ENCODE peak calls at places on chromosomes 12 and 14, in eight cellular contexts. One of them, this sample, is unnamed.
A peak's percentile ranks its signal among the peaks of the same experiment; 100 is the strongest.

GRCh38 chr12:94089891-94090290 is 58.5 kb upstream of the PLXNC1 start:
- DNase-seq in left lung: no peak
- DNase-seq in hepatocyte: no peak
- DNase-seq in fibroblast of lung: peak; percentile 73
- DNase-seq in Peyer's patch: no peak
- DNase-seq in ovary: no peak
- DNase-seq in left ventricle myocardium inferior: no peak
- DNase-seq in A549: no peak
- DNase-seq in this sample: no peak

GRCh38 chr12:6539276-6540134 is 5.2 kb downstream of the GAPDH start:
- DNase-seq in left lung: no peak
- DNase-seq in hepatocyte: no peak
- DNase-seq in fibroblast of lung: no peak
- DNase-seq in Peyer's patch: peak; percentile 70
- DNase-seq in ovary: no peak
- DNase-seq in left ventricle myocardium inferior: peak; percentile 45
- DNase-seq in A549: peak; percentile 62
- DNase-seq in this sample: no peak

GRCh38 chr12:102421801-102422583 is 58.4 kb downstream of the IGF1 start:
- DNase-seq in left lung: no peak
- DNase-seq in hepatocyte: no peak
- DNase-seq in fibroblast of lung: no peak
- DNase-seq in Peyer's patch: no peak
- DNase-seq in ovary: no peak
- DNase-seq in left ventricle myocardium inferior: no peak
- DNase-seq in A549: peak; percentile 14
- DNase-seq in this sample: no peak

GRCh38 chr12:68557011-68557715 is 53.5 kb upstream of the RAP1B start:
- DNase-seq in left lung: no peak
- DNase-seq in hepatocyte: no peak
- DNase-seq in fibroblast of lung: peak; percentile 95
- DNase-seq in Peyer's patch: no peak
- DNase-seq in ovary: no peak
- DNase-seq in left ventricle myocardium inferior: no peak
- DNase-seq in A549: peak; percentile 20
- DNase-seq in this sample: no peak

GRCh38 chr12:3416159-3416558 is 74.8 kb upstream of the PRMT8 start:
- DNase-seq in left lung: no peak
- DNase-seq in hepatocyte: no peak
- DNase-seq in fibroblast of lung: no peak
- DNase-seq in Peyer's patch: no peak
- DNase-seq in ovary: no peak
- DNase-seq in left ventricle myocardium inferior: no peak
- DNase-seq in A549: no peak
- DNase-seq in this sample: no peak

GRCh38 chr12:90959538-90960139 is 4.7 kb upstream of the CCER1 start:
- DNase-seq in left lung: no peak
- DNase-seq in hepatocyte: peak; percentile 73
- DNase-seq in fibroblast of lung: peak; percentile 37
- DNase-seq in Peyer's patch: no peak
- DNase-seq in ovary: no peak
- DNase-seq in left ventricle myocardium inferior: no peak
- DNase-seq in A549: peak; percentile 65
- DNase-seq in this sample: no peak

GRCh38 chr12:3655331-3655900 is 97.5 kb downstream of the CRACR2A start:
- DNase-seq in left lung: no peak
- DNase-seq in hepatocyte: no peak
- DNase-seq in fibroblast of lung: no peak
- DNase-seq in Peyer's patch: no peak
- DNase-seq in ovary: no peak
- DNase-seq in left ventricle myocardium inferior: no peak
- DNase-seq in A549: peak; percentile 19
- DNase-seq in this sample: no peak

GRCh38 chr14:90924618-90925345 is 108.6 kb upstream of the TTC7B start:
- DNase-seq in left lung: no peak
- DNase-seq in hepatocyte: no peak
- DNase-seq in fibroblast of lung: no peak
- DNase-seq in Peyer's patch: no peak
- DNase-seq in ovary: no peak
- DNase-seq in left ventricle myocardium inferior: no peak
- DNase-seq in A549: no peak
- DNase-seq in this sample: no peak

DNA sequence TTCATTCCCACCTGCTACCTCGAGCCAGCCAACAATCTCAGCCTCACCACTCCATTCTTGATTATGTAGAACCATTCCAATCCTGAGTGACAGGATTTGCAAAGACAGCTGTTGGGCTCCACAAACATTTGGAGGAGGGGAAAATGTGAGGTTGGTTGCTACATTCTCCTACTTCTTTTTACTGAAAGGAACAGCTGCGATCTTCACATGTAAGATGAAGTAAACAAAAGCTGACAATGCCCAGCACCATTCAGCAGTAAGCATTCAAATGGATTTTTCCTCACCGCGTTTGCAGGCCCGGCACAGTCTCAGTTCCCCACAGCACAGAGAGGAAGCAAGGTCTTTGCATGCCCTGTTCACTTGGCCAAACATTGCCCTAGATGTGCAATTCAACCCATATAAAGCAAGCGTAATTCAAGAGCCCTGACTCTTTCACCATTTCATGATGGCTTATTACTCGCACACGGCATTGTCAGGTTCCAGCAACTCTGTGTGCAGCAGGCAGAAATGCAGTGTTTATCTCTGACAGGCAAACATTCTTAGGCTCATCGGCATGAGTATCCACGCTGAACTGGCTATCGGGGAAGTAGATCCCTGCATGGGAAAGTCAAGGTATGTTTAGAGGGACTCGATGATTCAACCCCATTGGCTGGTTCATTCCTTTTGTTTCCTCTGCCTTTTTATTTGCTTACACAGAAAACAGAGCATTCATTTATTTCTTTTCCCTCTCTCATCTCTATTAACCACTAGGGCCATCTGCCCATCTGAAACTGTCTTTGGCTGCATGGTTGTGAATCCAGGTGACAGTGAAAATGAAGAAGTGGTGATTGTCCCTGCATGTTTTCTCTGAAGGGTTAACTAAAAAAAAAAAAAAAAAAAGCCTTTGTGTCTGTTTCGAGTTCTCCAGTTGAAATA is 236.1 kb upstream of the PLEKHG7 start:
- DNase-seq in left lung: no peak
- DNase-seq in hepatocyte: no peak
- DNase-seq in fibroblast of lung: peak; percentile 24
- DNase-seq in Peyer's patch: no peak
- DNase-seq in ovary: no peak
- DNase-seq in left ventricle myocardium inferior: no peak
- DNase-seq in A549: no peak
- DNase-seq in this sample: no peak
- H3K4me1 ChIP-seq in left lung: no peaks in the 10 kb centered on the region
- H3K4me1 ChIP-seq in hepatocyte: peaks cover 42% of the 10 kb centered on the region
- H3K4me1 ChIP-seq in fibroblast of lung: no peaks in the 10 kb centered on the region
- H3K4me1 ChIP-seq in Peyer's patch: no peaks in the 10 kb centered on the region
- H3K4me1 ChIP-seq in ovary: peaks cover 11% of the 10 kb centered on the region
- H3K4me1 ChIP-seq in left ventricle myocardium inferior: peaks cover 51% of the 10 kb centered on the region
- H3K4me1 ChIP-seq in A549: peaks cover 23% of the 10 kb centered on the region
- H3K4me1 ChIP-seq in this sample: no peaks in the 10 kb centered on the region

GRCh38 chr12:112967306-112967705 is 11.0 kb upstream of the OAS2 start:
- DNase-seq in left lung: no peak
- DNase-seq in hepatocyte: no peak
- DNase-seq in fibroblast of lung: no peak
- DNase-seq in Peyer's patch: no peak
- DNase-seq in ovary: no peak
- DNase-seq in left ventricle myocardium inferior: no peak
- DNase-seq in A549: no peak
- DNase-seq in this sample: no peak

GRCh38 chr12:112964915-112965314 is 13.4 kb upstream of the OAS2 start:
- DNase-seq in left lung: no peak
- DNase-seq in hepatocyte: no peak
- DNase-seq in fibroblast of lung: no peak
- DNase-seq in Peyer's patch: no peak
- DNase-seq in ovary: no peak
- DNase-seq in left ventricle myocardium inferior: no peak
- DNase-seq in A549: no peak
- DNase-seq in this sample: no peak

GRCh38 chr12:112967858-112968257 is 10.5 kb upstream of the OAS2 start:
- DNase-seq in left lung: no peak
- DNase-seq in hepatocyte: no peak
- DNase-seq in fibroblast of lung: no peak
- DNase-seq in Peyer's patch: no peak
- DNase-seq in ovary: no peak
- DNase-seq in left ventricle myocardium inferior: no peak
- DNase-seq in A549: no peak
- DNase-seq in this sample: no peak

GRCh38 chr12:112964067-112964670 is 14.2 kb upstream of the OAS2 start:
- DNase-seq in left lung: no peak
- DNase-seq in hepatocyte: no peak
- DNase-seq in fibroblast of lung: no peak
- DNase-seq in Peyer's patch: no peak
- DNase-seq in ovary: no peak
- DNase-seq in left ventricle myocardium inferior: no peak
- DNase-seq in A549: no peak
- DNase-seq in this sample: no peak

DNA sequence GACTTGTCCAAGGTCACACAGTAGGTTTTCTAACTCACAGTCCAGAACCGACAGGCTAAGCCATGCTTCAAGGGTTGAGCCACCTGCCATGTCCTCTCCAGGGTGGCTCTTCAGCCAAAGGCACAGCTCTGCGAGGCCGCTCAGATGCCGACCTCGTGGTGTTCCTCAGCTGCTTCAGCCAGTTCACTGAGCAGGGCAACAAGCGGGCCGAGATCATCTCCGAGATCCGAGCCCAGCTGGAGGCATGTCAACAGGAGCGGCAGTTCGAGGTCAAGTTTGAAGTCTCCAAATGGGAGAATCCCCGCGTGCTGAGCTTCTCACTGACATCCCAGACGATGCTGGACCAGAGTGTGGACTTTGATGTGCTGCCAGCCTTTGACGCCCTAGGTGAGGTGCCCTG is 12.7 kb upstream of the OAS2 start:
- DNase-seq in left lung: no peak
- DNase-seq in hepatocyte: no peak
- DNase-seq in fibroblast of lung: no peak
- DNase-seq in Peyer's patch: no peak
- DNase-seq in ovary: no peak
- DNase-seq in left ventricle myocardium inferior: no peak
- DNase-seq in A549: no peak
- DNase-seq in this sample: no peak
- TF ChIP-seq CTCF in left lung: no peak
- TF ChIP-seq CTCF in hepatocyte: no peak
- TF ChIP-seq CTCF in fibroblast of lung: no peak
- TF ChIP-seq CTCF in Peyer's patch: no peak
- TF ChIP-seq CTCF in ovary: no peak
- TF ChIP-seq CTCF in left ventricle myocardium inferior: no peak
- TF ChIP-seq CTCF in A549: no peak
- TF ChIP-seq CTCF in this sample: no peak

GRCh38 chr12:122887817-122888212 is 8.1 kb downstream of the VPS37B start:
- DNase-seq in left lung: no peak
- DNase-seq in hepatocyte: no peak
- DNase-seq in fibroblast of lung: no peak
- DNase-seq in Peyer's patch: no peak
- DNase-seq in ovary: no peak
- DNase-seq in left ventricle myocardium inferior: no peak
- DNase-seq in A549: no peak
- DNase-seq in this sample: no peak

GRCh38 chr12:122884860-122885259 is 11.1 kb downstream of the VPS37B start:
- DNase-seq in left lung: no peak
- DNase-seq in hepatocyte: no peak
- DNase-seq in fibroblast of lung: no peak
- DNase-seq in Peyer's patch: no peak
- DNase-seq in ovary: no peak
- DNase-seq in left ventricle myocardium inferior: no peak
- DNase-seq in A549: no peak
- DNase-seq in this sample: no peak

GRCh38 chr12:122886161-122886560 is 9.8 kb downstream of the VPS37B start:
- DNase-seq in left lung: no peak
- DNase-seq in hepatocyte: no peak
- DNase-seq in fibroblast of lung: no peak
- DNase-seq in Peyer's patch: no peak
- DNase-seq in ovary: no peak
- DNase-seq in left ventricle myocardium inferior: no peak
- DNase-seq in A549: no peak
- DNase-seq in this sample: no peak

GRCh38 chr12:122888232-122888752 is 7.6 kb downstream of the VPS37B start:
- DNase-seq in left lung: no peak
- DNase-seq in hepatocyte: peak; percentile 85
- DNase-seq in fibroblast of lung: peak; percentile 82
- DNase-seq in Peyer's patch: peak; percentile 83
- DNase-seq in ovary: no peak
- DNase-seq in left ventricle myocardium inferior: peak; percentile 31
- DNase-seq in A549: peak; percentile 84
- DNase-seq in this sample: peak; percentile 69

DNA sequence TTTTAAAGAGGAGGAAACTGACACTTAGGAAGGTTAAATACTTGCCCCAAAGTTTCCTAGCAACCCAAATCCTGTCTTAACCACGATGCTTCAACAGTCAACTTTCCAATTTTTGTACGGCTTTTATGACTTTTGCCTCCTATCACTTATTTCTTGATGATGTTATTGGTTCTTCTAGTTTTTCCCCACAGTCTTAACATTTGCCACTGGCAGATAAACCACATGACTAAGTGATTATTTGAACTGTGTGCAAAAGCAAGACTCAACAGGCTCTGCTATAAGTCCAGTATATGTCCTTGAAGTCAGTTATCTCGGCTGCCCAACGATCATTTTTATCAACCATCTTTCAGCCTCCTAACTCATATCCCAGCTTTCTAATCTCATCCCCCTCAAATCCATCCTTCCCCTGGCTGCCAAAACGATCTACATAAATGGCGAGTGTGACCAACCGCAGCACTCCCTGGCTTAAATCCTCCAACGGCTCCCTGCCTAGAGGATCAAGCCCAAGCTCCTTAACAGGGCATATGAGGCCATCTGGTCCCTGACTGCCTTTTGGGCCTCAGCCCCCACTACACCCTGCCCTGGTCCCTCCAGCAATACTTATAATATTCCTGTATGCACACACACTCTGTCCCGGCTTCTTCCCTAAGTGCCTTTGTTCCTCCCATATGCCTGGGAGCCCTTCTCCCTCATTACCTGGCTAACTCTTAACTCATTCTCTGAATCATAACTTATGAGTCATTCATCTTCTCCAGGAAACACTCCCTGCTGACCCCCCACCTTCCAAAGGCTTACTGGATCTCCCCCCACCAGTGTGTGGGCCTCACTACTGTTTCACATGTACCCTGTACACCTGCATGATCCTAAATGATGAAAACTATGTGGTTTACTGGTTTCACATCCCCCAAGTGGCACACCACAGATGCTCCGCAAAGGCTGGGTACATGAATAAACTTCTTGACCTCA is 8.8 kb downstream of the VPS37B start:
- DNase-seq in left lung: no peak
- DNase-seq in hepatocyte: peak; percentile 67
- DNase-seq in fibroblast of lung: peak; percentile 89
- DNase-seq in Peyer's patch: no peak
- DNase-seq in ovary: no peak
- DNase-seq in left ventricle myocardium inferior: no peak
- DNase-seq in A549: peak; percentile 70
- DNase-seq in this sample: no peak
- H3K4me3 ChIP-seq in left lung: no peak overlapping the region
- H3K4me3 ChIP-seq in hepatocyte: no peak overlapping the region
- H3K4me3 ChIP-seq in fibroblast of lung: no peak overlapping the region
- H3K4me3 ChIP-seq in Peyer's patch: no peak overlapping the region
- H3K4me3 ChIP-seq in ovary: no peak overlapping the region
- H3K4me3 ChIP-seq in left ventricle myocardium inferior: no peak overlapping the region
- H3K4me3 ChIP-seq in A549: no peak overlapping the region
- H3K4me3 ChIP-seq in this sample: no peak overlapping the region

DNA sequence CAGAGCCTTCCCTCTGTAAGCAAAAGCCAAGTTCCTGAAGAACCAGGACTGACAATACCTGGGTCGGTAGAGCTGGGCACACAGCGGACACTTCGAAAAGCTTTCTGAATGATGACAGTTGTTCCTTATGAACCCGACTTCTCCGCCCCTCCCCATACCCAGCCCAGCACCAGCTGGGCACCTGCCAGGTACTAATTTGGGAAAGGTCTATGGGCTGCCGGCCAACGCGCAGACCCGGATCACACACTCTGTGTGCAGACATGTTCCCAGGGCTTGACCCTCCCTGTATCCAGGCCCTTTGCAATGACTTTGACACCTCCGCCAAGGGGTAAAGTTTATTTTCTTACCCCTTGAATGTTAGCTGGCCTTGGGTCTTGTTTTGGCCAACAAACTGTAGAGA is 18.8 kb downstream of the ITPK1 start:
- DNase-seq in left lung: no peak
- DNase-seq in hepatocyte: no peak
- DNase-seq in fibroblast of lung: no peak
- DNase-seq in Peyer's patch: no peak
- DNase-seq in ovary: no peak
- DNase-seq in left ventricle myocardium inferior: peak; percentile 64
- DNase-seq in A549: no peak
- DNase-seq in this sample: no peak
- H3K4me1 ChIP-seq in left lung: no peaks in the 10 kb centered on the region
- H3K4me1 ChIP-seq in hepatocyte: peaks cover 16% of the 10 kb centered on the region
- H3K4me1 ChIP-seq in fibroblast of lung: no peaks in the 10 kb centered on the region
- H3K4me1 ChIP-seq in Peyer's patch: peaks cover 4% of the 10 kb centered on the region
- H3K4me1 ChIP-seq in ovary: peaks cover 4% of the 10 kb centered on the region
- H3K4me1 ChIP-seq in left ventricle myocardium inferior: peaks cover 100% of the 10 kb centered on the region
- H3K4me1 ChIP-seq in A549: no peaks in the 10 kb centered on the region
- H3K4me1 ChIP-seq in this sample: peaks cover 84% of the 10 kb centered on the region

This sample was measured in right atrium auricular region.